ENCODE peak calls at places on chromosomes 1 and 21, in nine cellular contexts. V, D, R, J, H, Y, X, Q and I are unnamed samples.

GRCh38 chr21:33205476-33205875 is 24.3 kb upstream of the IFNAR2 start:
- DNase-seq in V (no peak), D (no peak), R (no peak), J (no peak), H (no peak), Y (no peak), X (peak), Q (no peak), I (no peak)

GRCh38 chr1:54610048-54610447 is 13.3 kb downstream of the FAM151A start:
- DNase-seq in V (peak), D (no peak), R (no peak), J (peak), H (no peak), Y (no peak), X (no peak), Q (peak), I (no peak)

GRCh38 chr1:68570859-68571258 is 74.0 kb upstream of the DEPDC1 start:
- DNase-seq in V (no peak), D (no peak), R (no peak), J (no peak), H (no peak), Y (no peak), X (no peak), Q (no peak), I (no peak)

GRCh38 chr1:152870831-152871730 is 7.0 kb upstream of the SMCP start:
- DNase-seq in V (no peak), D (no peak), R (peak), J (peak), H (no peak), Y (no peak), X (no peak), Q (no peak), I (no peak)

GRCh38 chr21:36005018-36005417 is 55.3 kb downstream of the SETD4 start:
- DNase-seq in V (no peak), D (no peak), R (no peak), J (peak), H (no peak), Y (no peak), X (no peak), Q (peak), I (no peak)

GRCh38 chr1:180601512-180601911 is 30.3 kb upstream of the XPR1 start:
- DNase-seq in V (no peak), D (no peak), R (no peak), J (no peak), H (no peak), Y (no peak), X (no peak), Q (no peak), I (no peak)

GRCh38 chr1:203673550-203674411 is 47.1 kb downstream of the ATP2B4 start:
- DNase-seq in V (peak), D (peak), R (peak), J (peak), H (no peak), Y (peak), X (peak), Q (peak), I (no peak)

GRCh38 chr1:147272042-147272441 is 29.6 kb downstream of the CHD1L start:
- DNase-seq in V (no peak), D (no peak), R (no peak), J (no peak), H (no peak), Y (no peak), X (no peak), Q (no peak), I (no peak)

GRCh38 chr1:15430787-15431570 is 7.3 kb upstream of the CTRC start:
- DNase-seq in V (peak), D (peak), R (peak), J (peak), H (no peak), Y (peak), X (no peak), Q (no peak), I (peak)

GRCh38 chr1:3907621-3908165 is 7.6 kb upstream of the C1orf174 start:
- DNase-seq in V (peak), D (no peak), R (no peak), J (no peak), H (peak), Y (no peak), X (no peak), Q (peak), I (no peak)

GRCh38 chr1:22930235-22930912 is 42.3 kb downstream of the LACTBL1 start:
- DNase-seq in V (peak), D (no peak), R (no peak), J (peak), H (no peak), Y (no peak), X (no peak), Q (peak), I (no peak)

GRCh38 chr1:202551683-202552082 is 158.6 kb downstream of the SYT2 start:
- DNase-seq in V (no peak), D (peak), R (no peak), J (no peak), H (no peak), Y (no peak), X (no peak), Q (peak), I (no peak)

GRCh38 chr1:216485042-216485441 is 61.8 kb upstream of the USH2A start:
- DNase-seq in V (no peak), D (no peak), R (no peak), J (no peak), H (no peak), Y (no peak), X (no peak), Q (no peak), I (no peak)

GRCh38 chr1:62613890-62614289 is 16.6 kb downstream of the ANGPTL3 start:
- DNase-seq in V (no peak), D (no peak), R (no peak), J (no peak), H (no peak), Y (no peak), X (no peak), Q (no peak), I (no peak)

GRCh38 chr1:115006191-115006590 is 23.4 kb upstream of the TSHB start:
- DNase-seq in V (no peak), D (no peak), R (no peak), J (no peak), H (no peak), Y (no peak), X (no peak), Q (no peak), I (no peak)

GRCh38 chr1:7885513-7886298 is 32.8 kb upstream of the UTS2 start:
- DNase-seq in V (no peak), D (peak), R (no peak), J (peak), H (no peak), Y (peak), X (no peak), Q (no peak), I (no peak)

GRCh38 chr1:34406377-34406776 is 229.7 kb downstream of the C1orf94 start:
- DNase-seq in V (no peak), D (no peak), R (no peak), J (no peak), H (no peak), Y (peak), X (no peak), Q (no peak), I (no peak)

GRCh38 chr21:37153935-37154350 is 80.9 kb downstream of the TTC3 start:
- DNase-seq in V (no peak), D (no peak), R (no peak), J (no peak), H (no peak), Y (peak), X (no peak), Q (peak), I (peak)

GRCh38 chr1:117501275-117501674 is 104.6 kb upstream of the TENT5C start:
- DNase-seq in V (no peak), D (no peak), R (no peak), J (no peak), H (no peak), Y (no peak), X (no peak), Q (no peak), I (no peak)

GRCh38 chr21:41662761-41663160 is 104.1 kb downstream of the RIPK4 start:
- DNase-seq in V (peak), D (no peak), R (no peak), J (no peak), H (peak), Y (no peak), X (no peak), Q (no peak), I (no peak)

GRCh38 chr21:28283652-28284490 is 708.8 kb downstream of the LTN1 start:
- DNase-seq in V (no peak), D (no peak), R (no peak), J (no peak), H (no peak), Y (no peak), X (no peak), Q (no peak), I (no peak)

GRCh38 chr1:205809942-205810345 is 3.1 kb downstream of the SLC41A1 start:
- DNase-seq in V (no peak), D (no peak), R (no peak), J (no peak), H (no peak), Y (no peak), X (no peak), Q (no peak), I (no peak)

GRCh38 chr1:160094806-160095205 is 3.6 kb downstream of the IGSF8 start:
- DNase-seq in V (peak), D (no peak), R (no peak), J (no peak), H (no peak), Y (no peak), X (no peak), Q (no peak), I (no peak)

GRCh38 chr1:75132421-75133381 is 1.5 kb upstream of the LHX8 start:
- DNase-seq in V (no peak), D (no peak), R (no peak), J (peak), H (no peak), Y (no peak), X (no peak), Q (no peak), I (no peak)

GRCh38 chr21:46610018-46610701 is 5.3 kb upstream of the S100B start:
- DNase-seq in V (no peak), D (no peak), R (no peak), J (no peak), H (no peak), Y (no peak), X (no peak), Q (no peak), I (no peak)

GRCh38 chr1:201354151-201354900 is 23.2 kb downstream of the TNNT2 start:
- DNase-seq in V (peak), D (no peak), R (no peak), J (no peak), H (no peak), Y (no peak), X (no peak), Q (no peak), I (no peak)

GRCh38 chr1:119794856-119795255 is 16.4 kb downstream of the REG4 start:
- DNase-seq in V (no peak), D (no peak), R (no peak), J (no peak), H (no peak), Y (no peak), X (no peak), Q (no peak), I (no peak)

GRCh38 chr1:205229399-205229861 is 1.7 kb downstream of the TMCC2 start:
- DNase-seq in V (no peak), D (peak), R (no peak), J (peak), H (peak), Y (peak), X (no peak), Q (peak), I (peak)

GRCh38 chr1:43363283-43363934 is 4.4 kb downstream of the ELOVL1 start:
- DNase-seq in V (no peak), D (no peak), R (no peak), J (no peak), H (no peak), Y (no peak), X (no peak), Q (no peak), I (no peak)

GRCh38 chr1:209840611-209841010 is 12.8 kb downstream of the UTP25 start:
- DNase-seq in V (no peak), D (no peak), R (no peak), J (no peak), H (no peak), Y (no peak), X (no peak), Q (no peak), I (no peak)

GRCh38 chr1:209063816-209064664 is 519.5 kb upstream of the CAMK1G start:
- DNase-seq in V (no peak), D (no peak), R (no peak), J (no peak), H (no peak), Y (no peak), X (no peak), Q (no peak), I (no peak)

GRCh38 chr1:181204530-181204929 is 116.0 kb downstream of the IER5 start:
- DNase-seq in V (peak), D (no peak), R (no peak), J (no peak), H (peak), Y (no peak), X (no peak), Q (no peak), I (no peak)

GRCh38 chr1:159088566-159089183 is 12.1 kb upstream of the AIM2 start:
- DNase-seq in V (no peak), D (no peak), R (no peak), J (no peak), H (no peak), Y (no peak), X (peak), Q (no peak), I (no peak)

GRCh38 chr1:156942176-156942575 is 21.7 kb downstream of the LRRC71 start:
- DNase-seq in V (no peak), D (no peak), R (no peak), J (no peak), H (no peak), Y (no peak), X (no peak), Q (no peak), I (no peak)
- H3K27ac ChIP-seq in V (no peak), D (no peak), R (no peak), J (no peak), H (no peak), Y (no peak), X (no peak), Q (no peak), I (no peak)

DNA sequence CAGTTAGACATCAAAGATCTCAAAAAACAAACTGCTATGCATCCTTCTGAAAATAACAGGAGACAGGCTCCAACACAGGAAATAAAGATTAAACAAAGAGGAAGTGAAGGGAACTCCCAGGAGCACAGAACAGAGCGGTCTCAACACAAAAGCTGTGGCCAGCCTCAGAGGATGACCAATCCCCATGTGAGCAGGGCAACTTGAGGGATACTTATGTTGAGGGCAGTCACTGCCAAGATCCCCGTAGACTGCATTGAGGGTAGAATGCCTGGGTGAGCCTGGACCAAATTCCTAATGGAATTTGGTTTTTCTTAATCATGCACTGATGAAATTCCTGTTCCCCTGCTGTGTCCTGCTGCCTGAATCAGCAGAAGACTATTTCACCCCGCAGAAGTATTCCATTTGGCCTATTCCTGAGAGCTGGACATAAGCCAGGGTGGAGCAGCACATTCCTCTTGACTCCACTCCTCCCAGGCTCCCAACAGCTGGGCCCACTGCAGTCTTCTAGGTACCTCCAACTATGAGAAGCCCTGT is 49.0 kb downstream of the JAK1 start:
- DNase-seq in V (no peak), D (no peak), R (peak), J (peak), H (peak), Y (peak), X (no peak), Q (peak), I (no peak)
- TF ChIP-seq POLR2AphosphoS5 in V (no peak), D (peak), R (peak), J (no peak), H (peak), Y (no peak), X (no peak), Q (peak), I (no peak)

GRCh38 chr1:51735746-51736254 is 118.9 kb downstream of the OSBPL9 start:
- DNase-seq in V (no peak), D (no peak), R (no peak), J (no peak), H (no peak), Y (no peak), X (no peak), Q (no peak), I (no peak)
- TF ChIP-seq CTCF in V (no peak), D (no peak), R (no peak), J (no peak), H (no peak), Y (no peak), X (no peak), Q (no peak), I (no peak)

DNA sequence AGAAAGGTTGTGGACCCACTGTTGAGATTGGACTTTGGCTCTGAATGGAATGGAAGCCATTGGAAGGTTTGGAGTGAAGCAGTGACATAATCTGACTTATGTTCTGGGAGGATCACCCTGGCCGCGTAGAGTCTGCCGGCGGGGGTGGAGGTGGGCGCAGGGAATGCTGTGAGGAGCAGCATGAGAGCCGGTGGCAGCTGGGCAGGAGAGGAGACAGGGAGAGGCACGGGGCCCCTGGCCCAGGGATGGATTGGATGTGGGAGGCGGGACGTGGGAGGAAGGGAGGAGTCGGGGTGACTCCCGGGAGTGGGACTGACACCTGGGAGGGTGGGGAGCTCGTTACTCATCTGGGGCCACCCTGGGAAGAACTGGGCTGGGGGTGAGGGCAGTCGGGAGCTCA is 10.4 kb upstream of the KCNAB2 start:
- DNase-seq in V (no peak), D (no peak), R (no peak), J (no peak), H (no peak), Y (no peak), X (no peak), Q (no peak), I (no peak)
- H3K27ac ChIP-seq in V (no peak), D (no peak), R (no peak), J (no peak), H (no peak), Y (no peak), X (no peak), Q (no peak), I (no peak)

GRCh38 chr1:21324368-21325137 is 34.3 kb upstream of the ECE1 start:
- DNase-seq in V (peak), D (peak), R (no peak), J (no peak), H (no peak), Y (peak), X (peak), Q (peak), I (peak)
- TF ChIP-seq POLR2AphosphoS5 in V (peak), D (peak), R (no peak), J (no peak), H (peak), Y (no peak), X (peak), Q (peak), I (peak)